ENCODE peak calls at places on chromosome 10, in four cellular contexts. S, N, Z and D are unnamed samples.

GRCh38 chr10:81534991-81535390 is 340.0 kb upstream of the NRG3 start:
- DNase-seq in S (no peak), N (no peak), Z (no peak), D (no peak)

GRCh38 chr10:114166053-114166452 is 8.0 kb downstream of the CCDC186 start:
- DNase-seq in S (no peak), N (no peak), Z (no peak), D (no peak)

GRCh38 chr10:18071591-18071990 is 68.6 kb upstream of the CACNB2 start:
- DNase-seq in S (no peak), N (no peak), Z (no peak), D (no peak)

GRCh38 chr10:5064656-5065055 is 29.6 kb upstream of the AKR1C3 start:
- DNase-seq in S (no peak), N (no peak), Z (no peak), D (no peak)

GRCh38 chr10:26488344-26488743 is 50.2 kb downstream of the APBB1IP start:
- DNase-seq in S (no peak), N (no peak), Z (no peak), D (no peak)

GRCh38 chr10:121096617-121097431 is 245.7 kb downstream of the WDR11 start:
- DNase-seq in S (no peak), N (peak; percentile 24), Z (no peak), D (no peak)

GRCh38 chr10:81876253-81876731 is 1.3 kb downstream of the NRG3 start:
- DNase-seq in S (no peak), N (no peak), Z (no peak), D (no peak)

GRCh38 chr10:69075431-69075830 is 12.5 kb upstream of the SRGN start:
- DNase-seq in S (no peak), N (no peak), Z (no peak), D (no peak)

GRCh38 chr10:75616874-75617478 is 185.6 kb downstream of the LRMDA start:
- DNase-seq in S (no peak), N (no peak), Z (no peak), D (no peak)

GRCh38 chr10:14185501-14186045 is 145.2 kb downstream of the FRMD4A start:
- DNase-seq in S (peak; percentile 80), N (peak; percentile 84), Z (peak; percentile 86), D (peak; percentile 33)

GRCh38 chr10:625335-625699 is 64.2 kb downstream of the DIP2C start:
- DNase-seq in S (no peak), N (no peak), Z (no peak), D (no peak)

GRCh38 chr10:53597835-53598251 is 825.3 kb upstream of the MBL2 start:
- DNase-seq in S (peak; percentile 69), N (no peak), Z (no peak), D (no peak)

GRCh38 chr10:132652936-132653590 is 115.5 kb downstream of the INPP5A start:
- DNase-seq in S (no peak), N (no peak), Z (no peak), D (no peak)

GRCh38 chr10:96130326-96130758 is 245 bp downstream of the ZNF518A start:
- DNase-seq in S (peak; percentile 50), N (peak; percentile 79), Z (no peak), D (peak; percentile 58)
- TF ChIP-seq POLR2A in S (peak; percentile 76), N (no peak), Z (peak; percentile 78), D (peak; percentile 79)

DNA sequence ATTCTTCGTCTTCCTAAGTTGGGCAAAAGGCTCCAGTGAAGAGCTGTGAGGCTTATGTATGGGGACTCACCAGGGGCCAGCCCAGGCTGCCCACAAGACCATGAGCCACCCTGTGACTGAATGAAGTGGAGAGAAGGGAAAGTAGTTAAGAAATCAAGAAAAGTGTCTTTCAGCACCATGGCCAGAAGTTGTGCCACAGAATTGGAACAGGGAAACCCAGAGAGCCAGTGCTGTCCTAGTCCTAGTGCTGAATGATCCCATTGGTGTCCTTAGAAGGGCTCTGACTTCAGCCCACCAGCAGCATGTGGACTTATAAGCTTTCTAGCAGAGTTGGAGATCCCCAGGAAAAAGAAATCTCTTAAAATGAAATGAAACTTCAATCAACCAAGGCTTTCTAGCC is 37.0 kb upstream of the CCSER2 start:
- DNase-seq in S (no peak), N (peak; percentile 22), Z (no peak), D (no peak)
- TF ChIP-seq TAF1 in S (no peak), N (no peak), Z (no peak), D (no peak)

GRCh38 chr10:84188815-84189214 is 5.5 kb upstream of the CDHR1 start:
- DNase-seq in S (no peak), N (no peak), Z (no peak), D (no peak)
- TF ChIP-seq POLR2A in S (no peak), N (no peak), Z (no peak), D (no peak)

DNA sequence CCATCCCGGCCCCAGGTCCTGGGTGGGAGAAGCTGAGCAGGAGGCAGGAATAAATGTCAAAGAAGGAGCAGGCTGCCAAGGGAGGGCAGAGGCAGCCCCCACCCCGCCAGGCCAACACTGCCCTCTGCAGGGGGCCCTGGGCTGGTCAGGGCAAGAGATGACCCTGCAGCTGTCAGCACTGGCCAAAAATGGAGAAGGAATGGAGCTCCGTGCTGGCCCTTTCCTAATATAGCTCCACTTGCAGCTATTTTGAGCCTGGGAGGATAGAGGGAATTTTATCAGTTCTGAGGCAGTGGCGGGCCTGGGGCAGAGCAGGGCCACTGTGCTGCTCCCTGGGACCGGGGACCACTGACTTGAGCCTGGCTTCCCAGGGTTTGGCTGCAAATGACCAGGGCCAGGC is 16.0 kb downstream of the LDB3 start:
- DNase-seq in S (no peak), N (no peak), Z (no peak), D (no peak)
- TF ChIP-seq TAF1 in S (peak; percentile 26), N (no peak), Z (no peak), D (no peak)

GRCh38 chr10:102869290-102870198 is at the start of gene AS3MT:
- DNase-seq in S (no peak), N (peak; percentile 38), Z (no peak), D (peak; percentile 35)
- TF ChIP-seq POLR2A in S (peak; percentile 74), N (peak; percentile 44), Z (peak; percentile 39), D (no peak)

GRCh38 chr10:117132751-117133231 is 5.3 kb downstream of the VAX1 start:
- DNase-seq in S (no peak), N (no peak), Z (no peak), D (no peak)

GRCh38 chr10:117133273-117134083 is 4.6 kb downstream of the VAX1 start:
- DNase-seq in S (no peak), N (no peak), Z (no peak), D (no peak)

GRCh38 chr10:117135480-117136140 is 2.5 kb downstream of the VAX1 start:
- DNase-seq in S (no peak), N (no peak), Z (no peak), D (no peak)

GRCh38 chr10:117135026-117135372 is 3.1 kb downstream of the VAX1 start:
- DNase-seq in S (no peak), N (no peak), Z (no peak), D (no peak)

GRCh38 chr10:117134084-117135025 is 3.7 kb downstream of the VAX1 start:
- DNase-seq in S (no peak), N (no peak), Z (no peak), D (no peak)
- TF ChIP-seq TAF1 in S (no peak), N (no peak), Z (no peak), D (no peak)

GRCh38 chr10:104256335-104257080 is 1.8 kb downstream of the GSTO1 start:
- DNase-seq in S (no peak), N (peak; percentile 63), Z (no peak), D (no peak)
- TF ChIP-seq POLR2A in S (no peak), N (no peak), Z (no peak), D (no peak)

DNA sequence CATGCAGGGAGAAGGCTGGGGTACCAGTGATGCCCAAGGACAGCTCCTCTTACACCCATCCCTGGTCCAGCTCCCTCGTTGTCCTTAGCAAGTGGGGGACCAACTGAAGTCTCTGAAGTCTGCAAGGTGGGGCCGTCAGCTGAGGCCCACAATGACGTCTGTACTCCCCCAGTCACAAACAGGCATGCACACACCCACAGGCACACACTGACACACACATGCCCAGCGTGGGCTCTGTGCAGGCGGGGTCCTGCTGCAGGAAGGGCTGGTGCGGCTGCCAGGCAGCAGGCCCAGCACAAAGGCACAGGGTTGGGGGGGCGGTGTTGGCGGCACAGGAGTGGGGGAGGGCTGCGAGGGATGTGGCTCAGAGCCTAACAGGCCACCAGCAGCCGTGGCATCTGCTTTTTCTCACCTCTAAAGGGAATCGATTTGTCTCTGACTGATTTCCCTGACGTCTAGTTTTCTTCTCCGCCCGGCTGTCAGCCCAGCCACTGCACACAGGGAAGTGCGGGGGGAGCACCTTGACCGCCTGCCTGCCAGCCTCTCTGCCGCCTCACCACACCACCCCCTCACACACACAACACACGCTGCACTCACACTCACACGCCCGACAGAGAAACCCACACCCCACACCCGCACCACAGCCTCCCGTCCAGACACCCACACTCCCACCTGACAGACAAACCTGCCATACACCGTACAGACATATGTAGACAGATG is 43.5 kb upstream of the ZMIZ1 start:
- DNase-seq in S (no peak), N (no peak), Z (no peak), D (no peak)
- TF ChIP-seq TAF1 in S (no peak), N (no peak), Z (no peak), D (no peak)